ENCODE peak calls at places on chromosomes 11 and 22, in five cellular contexts. W, P, H, L and Q are unnamed samples.

GRCh38 chr11:93481279-93481678 is 61.9 kb downstream of the SMCO4 start:
- DNase-seq in L (no peak), W (no peak), P (no peak), H (no peak), Q (no peak)

GRCh38 chr11:95584180-95584579 is 205.4 kb downstream of the FAM76B start:
- DNase-seq in W (no peak), L (peak), H (peak), P (peak), Q (no peak)

GRCh38 chr11:94740083-94740974 is 27.8 kb upstream of the AMOTL1 start:
- DNase-seq in W (no peak), P (peak), L (no peak), H (no peak), Q (peak)

GRCh38 chr11:131811380-131811779 is 441.0 kb downstream of the NTM start:
- DNase-seq in W (no peak), P (no peak), H (no peak), L (no peak), Q (no peak)

GRCh38 chr22:46245515-46245914 is 4.6 kb downstream of the CDPF1 start:
- DNase-seq in H (no peak), L (no peak), P (no peak), W (no peak), Q (no peak)

GRCh38 chr11:103530257-103530656 is 421.0 kb downstream of the DYNC2H1 start:
- DNase-seq in H (peak), P (peak), L (no peak), W (no peak), Q (no peak)

GRCh38 chr11:12542186-12542935 is 131.9 kb upstream of the TEAD1 start:
- DNase-seq in W (no peak), L (peak), P (no peak), H (no peak), Q (no peak)

GRCh38 chr11:116844722-116845121 is 7.3 kb upstream of the APOA1 start:
- DNase-seq in P (no peak), W (no peak), H (no peak), L (no peak), Q (no peak)

GRCh38 chr11:11604340-11604992 is 17.3 kb downstream of the GALNT18 start:
- DNase-seq in P (no peak), W (no peak), L (no peak), H (no peak), Q (no peak)

GRCh38 chr11:84289381-84289906 is 1003.3 kb upstream of the CCDC90B start:
- DNase-seq in H (peak), L (peak), W (no peak), P (peak), Q (no peak)

GRCh38 chr11:2223153-2223794 is 47.1 kb downstream of the ASCL2 start:
- DNase-seq in H (no peak), P (no peak), W (no peak), L (no peak), Q (no peak)

GRCh38 chr11:119016216-119017009 is 1.7 kb downstream of the RPS25 start:
- DNase-seq in H (no peak), W (no peak), L (no peak), P (no peak), Q (no peak)
- H3K4me3 ChIP-seq in H (no peak), W (peak), L (no peak), P (peak), Q (peak)

GRCh38 chr11:36456136-36456535 is 53.9 kb downstream of the TRAF6 start:
- DNase-seq in P (no peak), L (no peak), W (no peak), H (no peak), Q (no peak)

GRCh38 chr11:36455658-36456111 is 54.4 kb downstream of the TRAF6 start:
- DNase-seq in W (no peak), P (peak), H (peak), L (peak), Q (peak)

GRCh38 chr11:36454551-36454950 is 55.5 kb downstream of the TRAF6 start:
- DNase-seq in P (no peak), W (no peak), H (no peak), L (no peak), Q (no peak)

GRCh38 chr11:36453678-36454077 is 56.4 kb downstream of the TRAF6 start:
- DNase-seq in H (peak), W (no peak), P (peak), L (no peak), Q (no peak)

GRCh38 chr11:36454991-36455611 is 55.0 kb downstream of the TRAF6 start:
- DNase-seq in W (no peak), L (no peak), H (no peak), P (no peak), Q (peak)
- H3K14ac ChIP-seq in W (no peak), L (peak), H (peak), P (no peak), Q (no peak)

DNA sequence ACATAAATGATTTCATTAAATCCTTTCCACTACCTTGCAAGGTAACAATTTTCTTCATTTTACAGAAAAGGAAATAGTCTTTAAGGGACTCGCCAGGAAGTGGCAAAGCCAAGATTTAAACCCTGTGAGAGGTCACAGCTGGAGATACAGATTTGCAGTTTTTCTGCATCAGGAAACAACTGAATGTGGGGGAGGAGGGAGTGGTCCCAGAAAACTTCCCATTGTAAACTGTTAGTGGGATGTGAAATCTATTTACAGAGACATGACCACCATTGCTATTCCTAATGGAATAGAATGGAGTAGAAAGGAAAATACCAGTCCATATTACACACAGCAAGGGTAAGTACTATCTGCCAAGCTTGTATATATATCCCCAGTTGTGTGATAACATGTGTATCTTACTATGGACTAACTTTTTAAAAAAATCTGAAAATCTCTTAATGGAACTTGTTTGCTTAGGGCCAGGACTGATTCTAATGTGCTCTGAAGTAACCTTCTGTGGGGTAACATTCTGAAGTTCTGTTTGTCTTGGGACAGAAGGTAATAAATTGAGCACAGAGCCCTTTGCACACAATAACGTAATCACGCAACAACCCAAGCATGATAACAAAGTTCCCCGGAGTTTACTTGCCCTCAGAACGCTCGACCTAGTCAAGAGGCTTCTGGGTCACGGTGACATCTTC is 10.9 kb upstream of the TSKU start:
- DNase-seq in H (peak), L (no peak), W (no peak), P (peak), Q (no peak)
- H2BK5ac ChIP-seq in H (peak), L (no peak), W (no peak), P (no peak), Q (no peak)

GRCh38 chr11:122199661-122200060 is 83.6 kb upstream of the BLID start:
- DNase-seq in P (no peak), L (no peak), H (no peak), W (no peak), Q (no peak)
- H3K4me3 ChIP-seq in P (no peak), L (no peak), H (no peak), W (no peak), Q (no peak)

DNA sequence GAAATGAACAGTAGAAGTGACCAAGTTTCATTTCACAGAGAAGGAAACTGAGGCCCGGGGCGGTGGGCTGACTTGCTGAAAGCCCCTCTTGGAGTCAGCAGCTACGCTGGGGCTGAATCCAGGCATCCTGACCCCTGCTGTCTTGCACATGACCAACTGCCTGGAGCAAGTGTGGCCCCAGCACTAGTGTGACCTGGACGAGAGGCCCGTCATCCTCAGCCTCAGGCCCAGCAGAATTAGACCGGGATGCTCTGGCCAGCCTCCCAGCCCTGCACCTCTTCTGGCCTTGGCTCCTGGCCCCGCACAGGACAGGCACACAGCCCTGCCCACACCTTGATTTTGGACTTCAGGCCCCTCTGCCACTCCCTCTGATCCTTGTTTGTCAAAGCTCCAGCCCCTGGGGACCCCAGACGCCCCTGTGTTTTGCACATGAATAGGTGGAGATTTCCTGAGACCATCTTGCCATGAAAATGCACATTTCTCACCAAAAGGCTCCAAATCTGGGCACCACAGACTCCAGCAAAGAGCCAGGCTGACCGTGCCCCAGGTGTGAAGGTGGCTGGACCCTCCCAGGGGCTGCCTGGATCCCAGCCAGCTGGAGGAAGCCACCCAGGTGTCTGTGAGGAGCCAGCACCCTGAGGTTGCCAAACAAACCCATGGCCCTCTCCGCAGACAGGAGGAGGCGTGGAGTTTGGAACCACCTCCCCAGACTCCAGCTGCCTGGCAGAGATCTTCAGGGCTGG is 24.9 kb downstream of the FGF4 start:
- DNase-seq in W (no peak), H (no peak), L (no peak), P (no peak), Q (no peak)
- H3K14ac ChIP-seq in W (no peak), H (no peak), L (no peak), P (no peak), Q (no peak)

GRCh38 chr11:6481012-6481923 is at the start of the genes ARFIP2 and TIMM10B:
- DNase-seq in H (peak), W (peak), P (peak), L (peak), Q (peak)
- H2BK5ac ChIP-seq in H (peak), W (peak), P (no peak), L (peak), Q (peak)

DNA sequence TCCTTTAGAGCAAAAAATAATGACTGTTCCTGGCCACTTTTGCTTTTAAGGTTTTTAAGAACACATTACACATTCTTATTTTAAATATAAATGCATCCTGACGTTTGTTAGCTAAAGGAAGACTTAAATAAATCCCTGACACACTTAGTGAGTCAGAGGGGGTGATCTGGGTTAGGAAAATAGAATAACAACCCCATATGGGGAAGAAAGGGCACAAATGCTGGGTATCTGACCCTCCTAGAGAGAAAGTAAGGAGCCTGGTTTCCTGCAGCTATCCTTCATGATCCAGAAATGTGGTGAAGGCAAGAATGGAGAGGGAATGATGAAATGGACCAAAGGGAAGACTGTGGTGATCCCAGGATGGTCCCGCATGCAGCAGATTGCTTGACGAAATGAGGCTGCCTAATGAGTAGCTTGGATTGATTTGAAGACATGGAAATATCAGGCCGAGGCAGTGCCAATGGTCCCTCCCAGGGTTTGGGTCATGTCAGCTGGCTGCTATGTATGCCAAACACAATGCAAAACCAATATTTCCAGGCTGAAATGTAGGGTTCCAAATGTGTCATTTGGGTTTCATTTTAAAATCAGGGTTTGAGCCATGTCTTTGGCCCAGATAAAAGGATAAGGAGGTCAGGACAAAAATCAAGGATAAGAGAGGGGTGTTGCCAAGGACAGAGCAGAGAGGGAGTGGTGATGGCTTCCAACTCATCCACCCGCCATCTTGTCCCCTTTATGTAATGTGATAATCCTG is 135.0 kb upstream of the PITPNB start:
- DNase-seq in P (no peak), L (no peak), H (peak), W (no peak), Q (no peak)
- H3K4me3 ChIP-seq in P (no peak), L (no peak), H (no peak), W (no peak), Q (no peak)

GRCh38 chr11:9461068-9461759 is 402 bp downstream of the ZNF143 start:
- DNase-seq in L (peak), P (peak), W (no peak), H (peak), Q (peak)
- H3K14ac ChIP-seq in L (peak), P (peak), W (no peak), H (peak), Q (peak)

GRCh38 chr22:48890693-48891554 is 936.7 kb downstream of the BRD1 start:
- DNase-seq in L (no peak), W (no peak), P (no peak), H (no peak), Q (no peak)
- H2BK5ac ChIP-seq in L (no peak), W (no peak), P (no peak), H (no peak), Q (no peak)